ENCODE peak calls at places on chromosomes 12 and 14, in five cellular contexts. One of them, this sample, is unnamed.

GRCh38 chr14:99713972-99714371 is 29.9 kb downstream of the CYP46A1 start:
- DNase-seq in right lobe of liver: no peak
- DNase-seq in right atrium auricular region: no peak
- DNase-seq in CD8-positive, alpha-beta T cell: no peak
- DNase-seq in BJ: no peak
- DNase-seq in this sample: no peak

GRCh38 chr12:62021808-62022207 is 238.4 kb upstream of the USP15 start:
- DNase-seq in BJ: no peak
- DNase-seq in right lobe of liver: no peak
- DNase-seq in right atrium auricular region: no peak
- DNase-seq in CD8-positive, alpha-beta T cell: no peak
- DNase-seq in this sample: no peak

GRCh38 chr14:61609885-61610284 is 85.4 kb upstream of the HIF1A start:
- DNase-seq in right atrium auricular region: no peak
- DNase-seq in BJ: no peak
- DNase-seq in right lobe of liver: no peak
- DNase-seq in CD8-positive, alpha-beta T cell: no peak
- DNase-seq in this sample: no peak

GRCh38 chr14:85528882-85529585 is 910 bp upstream of the FLRT2 start:
- DNase-seq in BJ: no peak
- DNase-seq in right atrium auricular region: no peak
- DNase-seq in right lobe of liver: no peak
- DNase-seq in CD8-positive, alpha-beta T cell: no peak
- DNase-seq in this sample: no peak

GRCh38 chr14:85475113-85475512 is 54.8 kb upstream of the FLRT2 start:
- DNase-seq in right lobe of liver: no peak
- DNase-seq in CD8-positive, alpha-beta T cell: no peak
- DNase-seq in right atrium auricular region: no peak
- DNase-seq in BJ: no peak
- DNase-seq in this sample: no peak

GRCh38 chr12:117129391-117129790 is 30.2 kb upstream of the TESC start:
- DNase-seq in CD8-positive, alpha-beta T cell: no peak
- DNase-seq in right atrium auricular region: no peak
- DNase-seq in BJ: no peak
- DNase-seq in right lobe of liver: no peak
- DNase-seq in this sample: no peak

GRCh38 chr12:43912851-43913250 is 77.0 kb downstream of the TMEM117 start:
- DNase-seq in right lobe of liver: no peak
- DNase-seq in BJ: peak; percentile 4
- DNase-seq in CD8-positive, alpha-beta T cell: no peak
- DNase-seq in right atrium auricular region: no peak
- DNase-seq in this sample: no peak

GRCh38 chr14:98909251-98909944 is 362.6 kb downstream of the BCL11B start:
- DNase-seq in BJ: no peak
- DNase-seq in right atrium auricular region: no peak
- DNase-seq in right lobe of liver: no peak
- DNase-seq in CD8-positive, alpha-beta T cell: no peak
- DNase-seq in this sample: no peak

GRCh38 chr12:65532744-65533143 is 254.3 kb downstream of the MSRB3 start:
- DNase-seq in right lobe of liver: no peak
- DNase-seq in BJ: peak; percentile 79
- DNase-seq in right atrium auricular region: no peak
- DNase-seq in CD8-positive, alpha-beta T cell: no peak
- DNase-seq in this sample: no peak

GRCh38 chr12:53569174-53569557 is 57.0 kb downstream of the ATF7 start:
- DNase-seq in right atrium auricular region: no peak
- DNase-seq in right lobe of liver: no peak
- DNase-seq in BJ: no peak
- DNase-seq in CD8-positive, alpha-beta T cell: no peak
- DNase-seq in this sample: no peak

GRCh38 chr12:6700646-6701051 is at the start of gene PIANP:
- DNase-seq in right atrium auricular region: no peak
- DNase-seq in CD8-positive, alpha-beta T cell: peak; percentile 58
- DNase-seq in BJ: no peak
- DNase-seq in right lobe of liver: no peak
- DNase-seq in this sample: peak; percentile 38

GRCh38 chr12:32917094-32917611 is 20.6 kb upstream of the PKP2 start:
- DNase-seq in right atrium auricular region: no peak
- DNase-seq in BJ: no peak
- DNase-seq in right lobe of liver: no peak
- DNase-seq in CD8-positive, alpha-beta T cell: no peak
- DNase-seq in this sample: no peak

GRCh38 chr14:37262649-37263048 is 64.9 kb downstream of the MIPOL1 start:
- DNase-seq in right atrium auricular region: no peak
- DNase-seq in CD8-positive, alpha-beta T cell: no peak
- DNase-seq in BJ: no peak
- DNase-seq in right lobe of liver: no peak
- DNase-seq in this sample: no peak

DNA sequence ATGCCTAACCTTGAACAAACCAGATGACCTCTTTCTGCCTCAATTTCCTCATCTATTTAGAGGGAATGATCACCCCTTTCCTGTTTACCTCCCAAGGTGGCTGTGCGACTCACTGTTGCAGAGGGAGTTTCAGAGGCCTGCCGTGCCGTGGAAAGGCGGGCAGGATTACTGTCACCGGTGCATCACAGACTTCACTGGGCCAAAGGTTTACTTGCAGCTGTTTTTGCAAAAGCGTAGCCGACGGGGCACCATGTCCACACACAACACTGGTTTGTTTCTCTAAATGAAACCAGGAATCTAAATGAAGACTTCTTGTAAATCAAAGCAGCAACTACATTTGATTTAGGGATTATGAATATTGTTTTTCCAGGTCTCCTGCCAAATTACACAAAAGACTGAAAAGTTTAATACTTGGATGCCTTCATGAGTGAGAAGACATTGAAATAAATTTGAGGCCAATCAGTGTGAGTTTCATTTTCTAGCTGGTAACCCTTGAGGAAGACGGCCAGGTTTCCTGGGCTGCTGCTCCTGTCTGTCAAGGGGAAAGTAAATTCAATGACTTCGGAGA is 696.1 kb upstream of the TMEM132C start:
- DNase-seq in right atrium auricular region: no peak
- DNase-seq in right lobe of liver: no peak
- DNase-seq in CD8-positive, alpha-beta T cell: no peak
- DNase-seq in BJ: no peak
- DNase-seq in this sample: no peak
- H3K4me3 ChIP-seq in right atrium auricular region: no peak overlapping the region
- H3K4me3 ChIP-seq in right lobe of liver: no peak overlapping the region
- H3K4me3 ChIP-seq in CD8-positive, alpha-beta T cell: no peak overlapping the region
- H3K4me3 ChIP-seq in BJ: no peak overlapping the region
- H3K4me3 ChIP-seq in this sample: no peak overlapping the region

GRCh38 chr14:105015905-105016304 is 5.0 kb downstream of the CDCA4 start:
- DNase-seq in CD8-positive, alpha-beta T cell: no peak
- DNase-seq in right atrium auricular region: no peak
- DNase-seq in BJ: no peak
- DNase-seq in right lobe of liver: no peak
- DNase-seq in this sample: no peak
- H3K36me3 ChIP-seq in CD8-positive, alpha-beta T cell: peaks cover 9% of the 10 kb centered on the region
- H3K36me3 ChIP-seq in right atrium auricular region: no peaks in the 10 kb centered on the region
- H3K36me3 ChIP-seq in BJ: peaks cover 7% of the 10 kb centered on the region
- H3K36me3 ChIP-seq in right lobe of liver: peaks cover 3% of the 10 kb centered on the region
- H3K36me3 ChIP-seq in this sample: peaks cover 10% of the 10 kb centered on the region

GRCh38 chr14:87935895-87936294 is 57.1 kb downstream of the GALC start:
- DNase-seq in right lobe of liver: no peak
- DNase-seq in right atrium auricular region: no peak
- DNase-seq in CD8-positive, alpha-beta T cell: no peak
- DNase-seq in BJ: no peak
- DNase-seq in this sample: no peak

GRCh38 chr14:87935081-87935828 is 57.7 kb downstream of the GALC start:
- DNase-seq in BJ: peak; percentile 5
- DNase-seq in CD8-positive, alpha-beta T cell: no peak
- DNase-seq in right atrium auricular region: no peak
- DNase-seq in right lobe of liver: no peak
- DNase-seq in this sample: no peak

DNA sequence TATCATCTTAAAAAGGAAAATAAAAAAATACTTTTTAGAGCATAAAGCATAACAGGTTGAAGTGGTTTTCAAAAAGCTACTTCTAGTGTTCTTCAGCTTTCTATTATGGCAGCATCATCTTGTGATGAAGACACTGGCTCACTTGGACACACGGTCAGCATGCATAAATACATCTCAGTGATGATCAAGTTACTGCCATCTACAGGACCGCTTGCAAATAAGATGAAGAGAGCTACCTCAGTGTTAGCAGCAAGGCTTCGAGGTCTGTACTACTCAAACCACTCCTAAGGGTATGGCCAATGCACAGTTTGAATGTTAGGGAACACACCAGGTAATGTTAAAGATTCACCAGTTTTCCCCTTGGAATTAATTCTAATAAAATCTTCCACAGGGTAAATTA is 58.8 kb downstream of the GALC start:
- DNase-seq in right atrium auricular region: no peak
- DNase-seq in right lobe of liver: no peak
- DNase-seq in CD8-positive, alpha-beta T cell: no peak
- DNase-seq in BJ: no peak
- DNase-seq in this sample: no peak
- TF ChIP-seq CTCF in right atrium auricular region: no peak
- TF ChIP-seq CTCF in right lobe of liver: no peak
- TF ChIP-seq CTCF in CD8-positive, alpha-beta T cell: no peak
- TF ChIP-seq CTCF in BJ: no peak
- TF ChIP-seq CTCF in this sample: no peak

DNA sequence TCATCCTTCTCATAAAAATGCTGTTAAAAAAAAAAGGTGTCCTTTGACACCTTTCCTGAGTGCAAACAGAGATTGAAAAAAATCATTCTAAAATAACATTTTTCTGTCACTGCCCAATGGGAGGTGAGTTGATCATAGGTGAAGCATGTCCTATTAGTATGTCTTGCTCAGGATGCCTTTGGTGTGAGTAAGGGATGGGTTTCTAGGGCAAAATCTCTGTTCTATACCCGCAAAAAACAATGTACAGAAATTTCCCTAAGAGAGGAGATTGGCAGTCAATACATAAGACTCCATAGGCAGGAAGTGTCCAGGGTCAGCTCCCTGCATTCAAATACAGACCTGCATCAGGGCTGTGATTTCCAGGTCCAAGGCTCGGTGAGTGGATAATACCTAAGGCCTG is 195.2 kb downstream of the DAD1 start:
- DNase-seq in BJ: no peak
- DNase-seq in right lobe of liver: no peak
- DNase-seq in CD8-positive, alpha-beta T cell: no peak
- DNase-seq in right atrium auricular region: no peak
- DNase-seq in this sample: no peak
- H3K4me3 ChIP-seq in BJ: no peak overlapping the region
- H3K4me3 ChIP-seq in right lobe of liver: no peak overlapping the region
- H3K4me3 ChIP-seq in CD8-positive, alpha-beta T cell: no peak overlapping the region
- H3K4me3 ChIP-seq in right atrium auricular region: no peak overlapping the region
- H3K4me3 ChIP-seq in this sample: no peak overlapping the region

DNA sequence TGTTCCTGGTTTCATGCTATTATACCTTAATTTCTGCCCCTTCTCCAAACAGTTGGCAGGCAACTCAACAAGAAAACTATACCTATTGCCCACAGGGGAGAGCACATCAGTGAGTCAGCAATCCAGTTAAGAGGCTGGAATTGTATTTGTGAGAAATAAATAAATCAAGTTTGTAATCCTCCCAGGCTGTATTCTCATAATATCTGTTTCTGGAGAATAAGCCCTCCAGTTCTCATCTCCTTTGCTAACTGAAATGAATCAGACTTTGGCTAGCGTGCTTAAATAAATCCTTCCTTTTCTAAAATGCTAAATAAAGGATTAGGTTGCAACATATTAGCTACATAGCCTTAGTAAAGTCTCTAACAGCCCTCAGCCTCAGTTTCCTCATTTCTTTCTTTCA is 23.8 kb downstream of the GSTZ1 start:
- DNase-seq in right lobe of liver: no peak
- DNase-seq in right atrium auricular region: no peak
- DNase-seq in BJ: no peak
- DNase-seq in CD8-positive, alpha-beta T cell: no peak
- DNase-seq in this sample: no peak
- H3K36me3 ChIP-seq in right lobe of liver: peaks cover 12% of the 10 kb centered on the region
- H3K36me3 ChIP-seq in right atrium auricular region: peaks cover 37% of the 10 kb centered on the region
- H3K36me3 ChIP-seq in BJ: peaks cover 4% of the 10 kb centered on the region
- H3K36me3 ChIP-seq in CD8-positive, alpha-beta T cell: peaks cover 17% of the 10 kb centered on the region
- H3K36me3 ChIP-seq in this sample: peaks cover 36% of the 10 kb centered on the region

DNA sequence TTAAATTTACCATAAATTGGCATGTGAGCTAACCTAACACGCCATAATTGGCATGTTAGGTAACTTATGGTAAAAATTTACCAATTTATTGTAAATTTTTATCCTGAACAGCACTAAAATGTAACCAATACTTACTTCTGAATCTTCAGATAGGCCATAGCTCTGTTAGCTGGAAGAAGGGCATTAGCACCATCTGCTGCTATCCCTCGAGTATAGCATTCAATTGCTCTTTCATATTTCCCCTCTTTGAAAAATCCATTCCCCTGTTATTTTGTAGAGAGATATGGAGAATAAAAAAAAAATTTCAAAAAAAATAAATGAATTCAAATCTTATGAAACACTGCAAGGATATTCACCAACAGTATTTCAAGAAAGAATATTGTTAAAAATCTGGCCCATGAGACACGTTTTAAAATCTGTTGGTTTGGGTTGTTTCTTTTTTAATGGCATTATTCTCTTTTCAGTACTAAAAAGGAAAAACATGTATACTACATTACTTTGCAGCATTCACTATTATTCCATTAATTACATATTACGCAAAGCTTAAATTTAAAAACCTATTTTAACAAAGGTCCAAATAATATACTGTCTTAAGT is 19.1 kb downstream of the RPAP3 start:
- DNase-seq in right lobe of liver: no peak
- DNase-seq in BJ: no peak
- DNase-seq in right atrium auricular region: no peak
- DNase-seq in CD8-positive, alpha-beta T cell: no peak
- DNase-seq in this sample: no peak
- TF ChIP-seq CTCF in right lobe of liver: peak; percentile 54
- TF ChIP-seq CTCF in BJ: peak; percentile 78
- TF ChIP-seq CTCF in right atrium auricular region: peak; percentile 69
- TF ChIP-seq CTCF in CD8-positive, alpha-beta T cell: peak; percentile 76
- TF ChIP-seq CTCF in this sample: peak; percentile 70

GRCh38 chr12:104604070-104604994 is 147.6 kb downstream of the CHST11 start:
- DNase-seq in right lobe of liver: peak; percentile 38
- DNase-seq in BJ: peak; percentile 86
- DNase-seq in right atrium auricular region: peak; percentile 88
- DNase-seq in CD8-positive, alpha-beta T cell: peak; percentile 10
- DNase-seq in this sample: peak; percentile 63
- H3K4me3 ChIP-seq in right lobe of liver: no peak overlapping the region
- H3K4me3 ChIP-seq in BJ: no peak overlapping the region
- H3K4me3 ChIP-seq in right atrium auricular region: no peak overlapping the region
- H3K4me3 ChIP-seq in CD8-positive, alpha-beta T cell: no peak overlapping the region
- H3K4me3 ChIP-seq in this sample: no peak overlapping the region